ENCODE peak calls at places on chromosomes 13 and 19, in seven cellular contexts. P is activated CD8-positive, alpha-beta memory T cell treated with anti-CD3 and anti-CD28 coated beads for 48 hours; Q is HCEC 1CT; J is AG09309; Y is pancreas; O is RKO; Z is LHCN-M2. N is an unnamed sample.

GRCh38 chr19:47430041-47430802 is 10.9 kb upstream of the MEIS3 start:
- DNase-seq in J (no peak), Z (no peak), Y (peak), O (no peak), Q (peak), P (no peak), N (no peak)

GRCh38 chr13:109768176-109768575 is 18.2 kb downstream of the IRS2 start:
- DNase-seq in Z (no peak), J (no peak), Q (no peak), O (no peak), P (no peak), Y (no peak), N (no peak)

GRCh38 chr13:49020940-49021548 is 45.3 kb downstream of the FNDC3A start:
- DNase-seq in P (no peak), O (no peak), Y (no peak), Q (peak), J (no peak), Z (peak), N (no peak)

GRCh38 chr13:55013051-55013450 is 1984.4 kb downstream of the OLFM4 start:
- DNase-seq in Z (no peak), P (no peak), J (no peak), Q (no peak), O (no peak), Y (no peak), N (peak)

GRCh38 chr19:15479391-15480345 is at the start of gene PGLYRP2:
- DNase-seq in Q (peak), Z (no peak), P (no peak), J (no peak), O (no peak), Y (peak), N (no peak)

GRCh38 chr13:77545626-77546412 is 10.3 kb downstream of the SCEL start:
- DNase-seq in P (no peak), J (no peak), O (no peak), Z (no peak), Y (no peak), Q (no peak), N (no peak)

GRCh38 chr19:11020982-11021759 is 60.3 kb downstream of the SMARCA4 start:
- DNase-seq in J (no peak), Q (no peak), O (no peak), P (no peak), Y (no peak), Z (no peak), N (no peak)

GRCh38 chr19:49749055-49749716 is 13.9 kb downstream of the TSKS start:
- DNase-seq in Z (peak), P (no peak), Q (no peak), O (no peak), Y (no peak), J (no peak), N (peak)

GRCh38 chr13:111667757-111668156 is 347.3 kb downstream of the TEX29 start:
- DNase-seq in P (no peak), Z (no peak), Y (no peak), Q (no peak), O (no peak), J (no peak), N (no peak)